ENCODE peak calls at places on chromosomes 13 and 19, in ten cellular contexts. O, N, L, C, D, I, K, U, E and A are unnamed samples.

GRCh38 chr19:8057545-8058270 is 5.1 kb downstream of the CCL25 start:
- DNase-seq in O (no peak), N (no peak), L (no peak), C (no peak), D (no peak), I (peak), K (no peak), U (no peak), E (no peak), A (no peak)

GRCh38 chr19:46009530-46010510 is 13.0 kb downstream of the PGLYRP1 start:
- DNase-seq in O (peak), N (peak), L (peak), C (peak), D (peak), I (peak), K (peak), U (peak), E (peak), A (peak)

GRCh38 chr13:110713981-110714797 is 689 bp downstream of the ING1 start:
- DNase-seq in O (peak), N (peak), L (peak), C (peak), D (peak), I (peak), K (peak), U (peak), E (peak), A (peak)

GRCh38 chr19:45973564-45974338 is at the start of gene NOVA2:
- DNase-seq in O (no peak), N (peak), L (peak), C (peak), D (peak), I (peak), K (peak), U (peak), E (peak), A (peak)

GRCh38 chr13:24670174-24670573 is 10.0 kb upstream of the ATP12A start:
- DNase-seq in O (no peak), N (no peak), L (no peak), C (no peak), D (no peak), I (no peak), K (no peak), U (no peak), E (no peak), A (no peak)

GRCh38 chr13:27270594-27271520 is at the start of gene RASL11A:
- DNase-seq in O (peak), N (peak), L (peak), C (peak), D (peak), I (peak), K (peak), U (peak), E (peak), A (peak)

GRCh38 chr13:112165712-112166111 is 98.8 kb downstream of the SOX1 start:
- DNase-seq in O (no peak), N (no peak), L (no peak), C (no peak), D (no peak), I (no peak), K (no peak), U (no peak), E (no peak), A (no peak)

GRCh38 chr13:46716821-46717220 is 80.1 kb downstream of the ESD start:
- DNase-seq in O (no peak), N (no peak), L (no peak), C (no peak), D (peak), I (no peak), K (no peak), U (no peak), E (no peak), A (no peak)

GRCh38 chr13:54162069-54162468 is 1133.5 kb downstream of the OLFM4 start:
- DNase-seq in O (no peak), N (no peak), L (no peak), C (no peak), D (no peak), I (no peak), K (no peak), U (no peak), E (no peak), A (no peak)

GRCh38 chr19:50167314-50167721 is 4.2 kb upstream of the IZUMO2 start:
- DNase-seq in O (no peak), N (no peak), L (no peak), C (no peak), D (no peak), I (no peak), K (peak), U (no peak), E (no peak), A (no peak)

GRCh38 chr13:112233256-112233655 is 142.9 kb upstream of the SPACA7 start:
- DNase-seq in O (no peak), N (no peak), L (no peak), C (no peak), D (no peak), I (no peak), K (no peak), U (no peak), E (no peak), A (no peak)

GRCh38 chr13:110561335-110562033 is at the start of gene RAB20:
- DNase-seq in O (peak), N (peak), L (peak), C (peak), D (peak), I (peak), K (peak), U (peak), E (peak), A (peak)

GRCh38 chr13:47632311-47632710 is 368.8 kb downstream of the SUCLA2 start:
- DNase-seq in O (no peak), N (no peak), L (no peak), C (no peak), D (no peak), I (no peak), K (no peak), U (no peak), E (no peak), A (no peak)

GRCh38 chr13:50080158-50080855 is 65.1 kb downstream of the KCNRG start:
- DNase-seq in O (no peak), N (peak), L (peak), C (no peak), D (peak), I (no peak), K (peak), U (no peak), E (peak), A (peak)

GRCh38 chr13:38417241-38417640 is 67.6 kb downstream of the UFM1 start:
- DNase-seq in O (no peak), N (no peak), L (no peak), C (no peak), D (no peak), I (no peak), K (no peak), U (no peak), E (no peak), A (no peak)

GRCh38 chr13:40063743-40064142 is 408.3 kb downstream of the COG6 start:
- DNase-seq in O (no peak), N (no peak), L (no peak), C (no peak), D (no peak), I (no peak), K (no peak), U (no peak), E (no peak), A (no peak)

GRCh38 chr13:114282143-114282685 is 813 bp downstream of the UPF3A start:
- DNase-seq in O (peak), N (peak), L (peak), C (peak), D (peak), I (peak), K (peak), U (peak), E (peak), A (peak)

GRCh38 chr13:53129864-53130393 is 101.3 kb downstream of the OLFM4 start:
- DNase-seq in O (no peak), N (no peak), L (no peak), C (no peak), D (no peak), I (no peak), K (no peak), U (no peak), E (no peak), A (no peak)

GRCh38 chr19:42188665-42189064 is 28.8 kb downstream of the DEDD2 start:
- DNase-seq in O (no peak), N (no peak), L (no peak), C (no peak), D (no peak), I (no peak), K (no peak), U (no peak), E (no peak), A (no peak)

GRCh38 chr19:3743486-3743885 is 18.0 kb downstream of the APBA3 start:
- DNase-seq in O (no peak), N (no peak), L (no peak), C (no peak), D (no peak), I (no peak), K (no peak), U (no peak), E (peak), A (peak)

GRCh38 chr19:19218911-19219310 is 7.2 kb downstream of the NCAN start:
- DNase-seq in O (no peak), N (no peak), L (no peak), C (no peak), D (no peak), I (no peak), K (no peak), U (no peak), E (no peak), A (no peak)

GRCh38 chr13:30338952-30339351 is 31.6 kb upstream of the KATNAL1 start:
- DNase-seq in O (no peak), N (no peak), L (no peak), C (no peak), D (no peak), I (no peak), K (no peak), U (no peak), E (no peak), A (no peak)

GRCh38 chr13:92187378-92187989 is 789.1 kb downstream of the GPC5 start:
- DNase-seq in O (no peak), N (no peak), L (peak), C (no peak), D (peak), I (no peak), K (no peak), U (no peak), E (peak), A (peak)

GRCh38 chr13:30504081-30504480 is 38.3 kb upstream of the HMGB1 start:
- DNase-seq in O (no peak), N (no peak), L (no peak), C (no peak), D (peak), I (no peak), K (no peak), U (no peak), E (peak), A (peak)

GRCh38 chr19:58563034-58563573 is 4.7 kb upstream of the UBE2M start:
- DNase-seq in O (no peak), N (no peak), L (peak), C (peak), D (no peak), I (peak), K (peak), U (no peak), E (peak), A (peak)

GRCh38 chr19:47518139-47518538 is 3.3 kb upstream of the NAPA start:
- DNase-seq in O (peak), N (no peak), L (peak), C (no peak), D (no peak), I (no peak), K (no peak), U (no peak), E (no peak), A (peak)

GRCh38 chr19:16836906-16837362 is 7.7 kb downstream of the SIN3B start:
- DNase-seq in O (no peak), N (no peak), L (no peak), C (no peak), D (no peak), I (no peak), K (no peak), U (no peak), E (no peak), A (no peak)

GRCh38 chr19:14408641-14409120 is 10.5 kb downstream of the DDX39A start:
- DNase-seq in O (no peak), N (no peak), L (no peak), C (no peak), D (no peak), I (no peak), K (no peak), U (no peak), E (no peak), A (no peak)

GRCh38 chr19:49570138-49570856 is 10.1 kb downstream of the NOSIP start:
- DNase-seq in O (peak), N (peak), L (peak), C (peak), D (peak), I (no peak), K (peak), U (peak), E (peak), A (peak)

GRCh38 chr13:27132538-27132937 is 39.1 kb downstream of the USP12 start:
- DNase-seq in O (no peak), N (no peak), L (no peak), C (no peak), D (no peak), I (no peak), K (no peak), U (no peak), E (no peak), A (peak)

DNA sequence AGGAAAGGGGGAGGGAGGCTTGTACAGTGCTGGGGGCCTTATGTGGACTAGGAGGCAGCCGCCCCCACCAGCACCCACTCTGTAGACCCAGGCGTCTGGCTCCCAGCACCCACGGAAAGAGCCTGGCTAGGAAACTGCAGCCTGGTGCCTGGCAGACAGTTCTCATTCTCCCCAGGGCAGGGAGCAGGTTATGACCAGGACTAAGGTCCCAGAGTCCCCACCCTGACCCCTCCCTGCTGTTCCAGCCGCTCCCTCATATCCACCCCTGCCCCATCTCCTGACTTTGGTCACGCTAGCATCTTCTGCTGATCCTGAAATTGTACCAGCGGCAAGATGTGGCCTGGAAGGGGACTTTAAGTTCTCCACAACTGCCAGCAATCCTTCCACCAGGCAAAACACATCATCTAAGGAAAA is at the start of gene FXYD3:
- DNase-seq in O (no peak), N (no peak), L (no peak), C (no peak), D (no peak), I (no peak), K (no peak), U (no peak), E (no peak), A (no peak)
- H3K4me3 ChIP-seq in O (peak), N (no peak), L (peak), C (peak), D (no peak), I (peak), K (no peak), U (peak), E (no peak), A (no peak)

GRCh38 chr19:35712910-35713845 is 4.6 kb upstream of the KMT2B start:
- DNase-seq in O (peak), N (peak), L (no peak), C (no peak), D (no peak), I (no peak), K (no peak), U (no peak), E (no peak), A (peak)
- H3K4me3 ChIP-seq in O (peak), N (peak), L (no peak), C (no peak), D (no peak), I (no peak), K (no peak), U (no peak), E (no peak), A (peak)

GRCh38 chr19:1238373-1239303 is 833 bp upstream of the CBARP start:
- DNase-seq in O (no peak), N (no peak), L (no peak), C (peak), D (no peak), I (no peak), K (no peak), U (no peak), E (no peak), A (no peak)
- H3K4me3 ChIP-seq in O (no peak), N (no peak), L (peak), C (peak), D (peak), I (no peak), K (peak), U (no peak), E (peak), A (no peak)

GRCh38 chr19:10818306-10819123 is 17.5 kb downstream of the TMED1 start:
- DNase-seq in O (no peak), N (no peak), L (no peak), C (no peak), D (no peak), I (no peak), K (no peak), U (no peak), E (no peak), A (no peak)

GRCh38 chr19:10816691-10817090 is 19.3 kb downstream of the TMED1 start:
- DNase-seq in O (no peak), N (no peak), L (no peak), C (no peak), D (no peak), I (no peak), K (no peak), U (no peak), E (no peak), A (no peak)

GRCh38 chr19:10817291-10818038 is 18.5 kb downstream of the TMED1 start:
- DNase-seq in O (no peak), N (no peak), L (no peak), C (peak), D (peak), I (peak), K (peak), U (no peak), E (peak), A (no peak)

GRCh38 chr19:10815007-10815531 is 20.9 kb downstream of the TMED1 start:
- DNase-seq in O (no peak), N (no peak), L (no peak), C (no peak), D (no peak), I (no peak), K (no peak), U (no peak), E (no peak), A (no peak)

GRCh38 chr19:10815969-10816635 is 19.9 kb downstream of the TMED1 start:
- DNase-seq in O (no peak), N (no peak), L (no peak), C (no peak), D (no peak), I (no peak), K (no peak), U (no peak), E (no peak), A (no peak)
- H3K4me3 ChIP-seq in O (no peak), N (no peak), L (no peak), C (peak), D (peak), I (no peak), K (peak), U (no peak), E (peak), A (no peak)

GRCh38 chr13:36840718-36841250 is 21.8 kb downstream of the RFXAP start:
- DNase-seq in O (no peak), N (no peak), L (no peak), C (no peak), D (no peak), I (no peak), K (no peak), U (no peak), E (no peak), A (no peak)
- H3K4me3 ChIP-seq in O (no peak), N (no peak), L (no peak), C (no peak), D (no peak), I (no peak), K (no peak), U (no peak), E (no peak), A (no peak)

GRCh38 chr19:51326216-51327065 is 15.0 kb downstream of the IGLON5 start:
- DNase-seq in O (no peak), N (no peak), L (no peak), C (no peak), D (no peak), I (no peak), K (no peak), U (no peak), E (no peak), A (no peak)
- H3K4me3 ChIP-seq in O (no peak), N (no peak), L (no peak), C (no peak), D (no peak), I (no peak), K (no peak), U (no peak), E (no peak), A (no peak)

GRCh38 chr13:94309997-94310842 is 169.3 kb downstream of the DCT start:
- DNase-seq in O (no peak), N (no peak), L (peak), C (no peak), D (peak), I (no peak), K (no peak), U (no peak), E (peak), A (no peak)

GRCh38 chr13:94312511-94313191 is 166.8 kb downstream of the DCT start:
- DNase-seq in O (no peak), N (no peak), L (no peak), C (no peak), D (no peak), I (no peak), K (no peak), U (no peak), E (no peak), A (peak)

GRCh38 chr13:94311893-94312292 is 167.6 kb downstream of the DCT start:
- DNase-seq in O (no peak), N (no peak), L (no peak), C (no peak), D (no peak), I (no peak), K (no peak), U (no peak), E (no peak), A (no peak)

GRCh38 chr13:94308808-94309207 is 170.7 kb downstream of the DCT start:
- DNase-seq in O (no peak), N (no peak), L (no peak), C (no peak), D (no peak), I (no peak), K (no peak), U (no peak), E (no peak), A (no peak)

DNA sequence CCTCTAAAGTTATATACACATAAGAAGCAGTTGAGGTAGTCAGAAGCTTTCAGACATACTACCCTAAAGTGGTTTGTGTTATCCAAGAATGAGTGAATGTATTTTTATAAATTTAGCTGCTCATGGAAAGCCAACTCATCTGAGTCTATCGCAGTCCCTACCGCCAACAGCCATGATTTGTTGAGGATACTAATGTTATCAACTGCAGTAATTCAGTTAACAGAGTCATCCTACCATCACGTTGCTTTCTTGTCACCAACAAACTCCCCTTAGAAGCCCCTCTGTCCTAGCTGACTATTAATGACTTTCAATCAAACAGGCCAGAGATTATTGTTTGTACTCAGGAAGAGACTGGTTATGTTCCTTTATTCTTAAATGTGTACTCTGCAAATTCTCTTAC is 169.9 kb downstream of the DCT start:
- DNase-seq in O (no peak), N (no peak), L (no peak), C (no peak), D (no peak), I (no peak), K (no peak), U (no peak), E (no peak), A (no peak)
- H3K4me3 ChIP-seq in O (no peak), N (no peak), L (no peak), C (no peak), D (no peak), I (no peak), K (no peak), U (no peak), E (no peak), A (no peak)

DNA sequence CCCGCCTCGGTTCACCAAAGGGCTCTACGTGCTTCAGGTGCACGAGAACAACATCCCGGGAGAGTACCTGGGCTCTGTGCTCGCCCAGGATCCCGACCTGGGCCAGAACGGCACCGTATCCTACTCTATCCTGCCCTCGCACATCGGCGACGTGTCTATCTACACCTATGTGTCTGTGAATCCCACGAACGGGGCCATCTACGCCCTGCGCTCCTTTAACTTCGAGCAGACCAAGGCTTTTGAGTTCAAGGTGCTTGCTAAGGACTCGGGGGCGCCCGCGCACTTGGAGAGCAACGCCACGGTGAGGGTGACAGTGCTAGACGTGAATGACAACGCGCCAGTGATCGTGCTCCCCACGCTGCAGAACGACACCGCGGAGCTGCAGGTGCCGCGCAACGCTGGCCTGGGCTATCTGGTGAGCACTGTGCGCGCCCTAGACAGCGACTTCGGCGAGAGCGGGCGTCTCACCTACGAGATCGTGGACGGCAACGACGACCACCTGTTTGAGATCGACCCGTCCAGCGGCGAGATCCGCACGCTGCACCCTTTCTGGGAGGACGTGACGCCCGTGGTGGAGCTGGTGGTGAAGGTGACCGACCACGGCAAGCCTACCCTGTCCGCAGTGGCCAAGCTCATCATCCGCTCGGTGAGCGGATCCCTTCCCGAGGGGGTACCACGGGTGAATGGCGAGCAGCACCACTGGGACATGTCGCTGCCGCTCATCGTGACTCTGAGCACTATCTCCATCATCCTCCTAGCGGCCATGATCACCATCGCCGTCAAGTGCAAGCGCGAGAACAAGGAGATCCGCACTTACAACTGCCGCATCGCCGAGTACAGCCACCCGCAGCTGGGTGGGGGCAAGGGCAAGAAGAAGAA is 2.6 kb downstream of the PCDH17 start:
- DNase-seq in O (no peak), N (no peak), L (no peak), C (no peak), D (no peak), I (peak), K (no peak), U (no peak), E (no peak), A (no peak)
- H3K4me3 ChIP-seq in O (no peak), N (no peak), L (no peak), C (peak), D (no peak), I (peak), K (peak), U (peak), E (no peak), A (no peak)